ENCODE peak calls at places on chromosome 12, in eight cellular contexts. T is stimulated activated CD4-positive, alpha-beta T cell treated with anti-CD3 and anti-CD28 coated beads, Interleukin-2, amount 100 ng/mL, for 48 hours; G is iPS-NIHi11; Y is NCI-H2107; V is RCC 7860; A is chondrocyte; I is A549; K is hypothalamus. X is an unnamed sample.
A peak's percentile ranks its signal among the peaks of the same experiment; 100 is the strongest.

GRCh38 chr12:95130096-95130495 is 56.7 kb upstream of the NR2C1 start:
- DNase-seq in T (no peak), G (no peak), Y (no peak), V (peak; percentile 63), A (no peak), I (peak; percentile 40), K (no peak), X (no peak)

GRCh38 chr12:19304149-19304780 is 135.0 kb upstream of the AEBP2 start:
- DNase-seq in T (no peak), G (no peak), Y (no peak), V (no peak), A (no peak), I (no peak), K (no peak), X (no peak)

GRCh38 chr12:66365718-66366485 is 63.6 kb downstream of the HELB start:
- DNase-seq in T (no peak), G (no peak), Y (no peak), V (no peak), A (no peak), I (no peak), K (no peak), X (no peak)

GRCh38 chr12:67750528-67751183 is 102.1 kb downstream of the DYRK2 start:
- DNase-seq in T (no peak), G (no peak), Y (no peak), V (no peak), A (no peak), I (no peak), K (no peak), X (no peak)

GRCh38 chr12:55664826-55665225 is 28.1 kb downstream of the OR10P1 start:
- DNase-seq in T (no peak), G (no peak), Y (no peak), V (no peak), A (no peak), I (no peak), K (no peak), X (no peak)

GRCh38 chr12:2094597-2094996 is 41.8 kb downstream of the CACNA1C start:
- DNase-seq in T (no peak), G (no peak), Y (no peak), V (no peak), A (no peak), I (no peak), K (no peak), X (no peak)

GRCh38 chr12:89288959-89289358 is 63.3 kb downstream of the DUSP6 start:
- DNase-seq in T (no peak), G (no peak), Y (no peak), V (no peak), A (no peak), I (no peak), K (no peak), X (no peak)

GRCh38 chr12:104345234-104346066 is 41.9 kb downstream of the EID3 start:
- DNase-seq in T (no peak), G (no peak), Y (no peak), V (no peak), A (no peak), I (no peak), K (no peak), X (no peak)

GRCh38 chr12:13251496-13251895 is 55.0 kb downstream of the EMP1 start:
- DNase-seq in T (no peak), G (no peak), Y (no peak), V (no peak), A (no peak), I (no peak), K (no peak), X (no peak)

GRCh38 chr12:113912761-113913295 is 53.3 kb downstream of the RBM19 start:
- DNase-seq in T (peak; percentile 58), G (peak; percentile 90), Y (peak; percentile 83), V (peak; percentile 17), A (peak; percentile 50), I (peak; percentile 79), K (peak; percentile 56), X (peak; percentile 33)

GRCh38 chr12:4286228-4286627 is 12.7 kb downstream of the CCND2 start:
- DNase-seq in T (no peak), G (no peak), Y (no peak), V (no peak), A (no peak), I (no peak), K (no peak), X (no peak)

GRCh38 chr12:70774055-70774454 is 136.8 kb upstream of the PTPRB start:
- DNase-seq in T (no peak), G (no peak), Y (no peak), V (peak; percentile 7), A (no peak), I (no peak), K (no peak), X (no peak)

GRCh38 chr12:131907379-131908081 is 13.1 kb downstream of the ULK1 start:
- DNase-seq in T (no peak), G (no peak), Y (no peak), V (no peak), A (no peak), I (no peak), K (no peak), X (no peak)

GRCh38 chr12:102427542-102427923 is 52.8 kb downstream of the IGF1 start:
- DNase-seq in T (no peak), G (no peak), Y (no peak), V (no peak), A (no peak), I (no peak), K (no peak), X (no peak)

GRCh38 chr12:12156835-12157234 is 86.1 kb downstream of the BCL2L14 start:
- DNase-seq in T (no peak), G (no peak), Y (no peak), V (no peak), A (no peak), I (no peak), K (no peak), X (no peak)

GRCh38 chr12:2273288-2273687 is 220.5 kb downstream of the CACNA1C start:
- DNase-seq in T (no peak), G (no peak), Y (no peak), V (no peak), A (no peak), I (no peak), K (peak; percentile 31), X (no peak)

GRCh38 chr12:94760786-94761185 is 110.4 kb upstream of the TMCC3 start:
- DNase-seq in T (no peak), G (no peak), Y (no peak), V (no peak), A (no peak), I (no peak), K (no peak), X (no peak)

GRCh38 chr12:56206373-56207166 is 15.2 kb downstream of the RNF41 start:
- DNase-seq in T (no peak), G (peak; percentile 82), Y (no peak), V (no peak), A (no peak), I (peak; percentile 72), K (peak; percentile 14), X (no peak)

GRCh38 chr12:91774471-91774921 is 371.1 kb downstream of the BTG1 start:
- DNase-seq in T (no peak), G (no peak), Y (no peak), V (peak; percentile 19), A (no peak), I (no peak), K (no peak), X (no peak)